ENCODE peak calls at places on chromosomes 7 and 10, in six cellular contexts. One of them, this sample, is unnamed.

GRCh38 chr7:47416454-47417121 is 165.3 kb downstream of the TNS3 start:
- DNase-seq in thoracic aorta: no peak
- DNase-seq in bronchial epithelial cell: no peak
- DNase-seq in GM20000: no peak
- DNase-seq in heart left ventricle: no peak
- DNase-seq in hepatocyte: no peak
- DNase-seq in this sample: no peak

GRCh38 chr7:39741942-39742623 is 118.7 kb downstream of the RALA start:
- DNase-seq in hepatocyte: peak
- DNase-seq in heart left ventricle: no peak
- DNase-seq in thoracic aorta: no peak
- DNase-seq in bronchial epithelial cell: peak
- DNase-seq in GM20000: no peak
- DNase-seq in this sample: peak

GRCh38 chr10:73771722-73772279 is 10.0 kb upstream of the CHCHD1 start:
- DNase-seq in hepatocyte: peak
- DNase-seq in bronchial epithelial cell: peak
- DNase-seq in GM20000: peak
- DNase-seq in heart left ventricle: peak
- DNase-seq in thoracic aorta: no peak
- DNase-seq in this sample: no peak

GRCh38 chr7:47502240-47502877 is 79.6 kb downstream of the TNS3 start:
- DNase-seq in bronchial epithelial cell: no peak
- DNase-seq in thoracic aorta: no peak
- DNase-seq in GM20000: no peak
- DNase-seq in heart left ventricle: no peak
- DNase-seq in hepatocyte: no peak
- DNase-seq in this sample: no peak

GRCh38 chr10:90969947-90970673 is 49.2 kb upstream of the ANKRD1 start:
- DNase-seq in GM20000: no peak
- DNase-seq in thoracic aorta: no peak
- DNase-seq in bronchial epithelial cell: peak
- DNase-seq in hepatocyte: no peak
- DNase-seq in heart left ventricle: no peak
- DNase-seq in this sample: peak

GRCh38 chr7:44244282-44244681 is 43.5 kb downstream of the YKT6 start:
- DNase-seq in thoracic aorta: no peak
- DNase-seq in bronchial epithelial cell: no peak
- DNase-seq in GM20000: peak
- DNase-seq in hepatocyte: no peak
- DNase-seq in heart left ventricle: no peak
- DNase-seq in this sample: peak

GRCh38 chr10:44056206-44056605 is 328.7 kb downstream of the CXCL12 start:
- DNase-seq in thoracic aorta: no peak
- DNase-seq in hepatocyte: no peak
- DNase-seq in heart left ventricle: peak
- DNase-seq in GM20000: no peak
- DNase-seq in bronchial epithelial cell: no peak
- DNase-seq in this sample: no peak

GRCh38 chr10:99958287-99958686 is 51.5 kb downstream of the DNMBP start:
- DNase-seq in GM20000: no peak
- DNase-seq in heart left ventricle: no peak
- DNase-seq in hepatocyte: no peak
- DNase-seq in thoracic aorta: no peak
- DNase-seq in bronchial epithelial cell: no peak
- DNase-seq in this sample: no peak

GRCh38 chr7:132087421-132087820 is 488.8 kb downstream of the PLXNA4 start:
- DNase-seq in GM20000: no peak
- DNase-seq in heart left ventricle: no peak
- DNase-seq in bronchial epithelial cell: no peak
- DNase-seq in thoracic aorta: no peak
- DNase-seq in hepatocyte: no peak
- DNase-seq in this sample: no peak

GRCh38 chr7:130988443-130988842 is 254.4 kb upstream of the KLF14 start:
- DNase-seq in hepatocyte: no peak
- DNase-seq in GM20000: no peak
- DNase-seq in bronchial epithelial cell: no peak
- DNase-seq in heart left ventricle: no peak
- DNase-seq in thoracic aorta: no peak
- DNase-seq in this sample: no peak

GRCh38 chr10:17001297-17001744 is 128.3 kb downstream of the CUBN start:
- DNase-seq in thoracic aorta: no peak
- DNase-seq in heart left ventricle: no peak
- DNase-seq in bronchial epithelial cell: peak
- DNase-seq in hepatocyte: no peak
- DNase-seq in GM20000: no peak
- DNase-seq in this sample: no peak

GRCh38 chr7:111192614-111193053 is 101.7 kb downstream of the LRRN3 start:
- DNase-seq in thoracic aorta: no peak
- DNase-seq in bronchial epithelial cell: no peak
- DNase-seq in GM20000: no peak
- DNase-seq in heart left ventricle: no peak
- DNase-seq in hepatocyte: no peak
- DNase-seq in this sample: no peak

DNA sequence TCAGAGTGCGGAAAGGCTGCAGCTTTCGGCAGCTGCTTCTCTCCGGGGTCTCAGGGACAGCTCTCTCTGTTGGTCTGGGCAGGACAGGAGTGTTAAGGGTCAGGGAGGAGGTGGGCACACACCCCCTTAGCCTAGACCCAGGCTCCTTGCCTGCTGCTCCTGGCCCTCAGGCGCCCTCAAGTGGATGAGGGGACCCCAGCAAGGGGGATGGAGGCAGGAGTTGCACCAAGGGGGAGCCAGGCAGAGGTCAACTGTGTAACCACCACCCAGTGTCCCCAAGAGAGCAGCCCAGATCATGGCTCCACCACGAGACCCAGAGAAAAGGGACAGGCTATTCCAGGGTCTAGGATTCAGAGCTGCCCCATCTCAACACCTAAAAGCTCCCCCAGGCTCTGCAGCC is 26.9 kb downstream of the SPOCK2 start:
- DNase-seq in thoracic aorta: no peak
- DNase-seq in heart left ventricle: no peak
- DNase-seq in GM20000: peak
- DNase-seq in hepatocyte: no peak
- DNase-seq in bronchial epithelial cell: no peak
- DNase-seq in this sample: no peak
- TF ChIP-seq CTCF in thoracic aorta: no peak
- TF ChIP-seq CTCF in heart left ventricle: no peak
- TF ChIP-seq CTCF in GM20000: peak
- TF ChIP-seq CTCF in hepatocyte: no peak
- TF ChIP-seq CTCF in bronchial epithelial cell: peak
- TF ChIP-seq CTCF in this sample: peak

GRCh38 chr10:126520918-126521317 is 132.6 kb upstream of the ADAM12 start:
- DNase-seq in hepatocyte: no peak
- DNase-seq in heart left ventricle: no peak
- DNase-seq in bronchial epithelial cell: no peak
- DNase-seq in thoracic aorta: no peak
- DNase-seq in GM20000: no peak
- DNase-seq in this sample: no peak
- TF ChIP-seq CTCF in hepatocyte: no peak
- TF ChIP-seq CTCF in heart left ventricle: no peak
- TF ChIP-seq CTCF in bronchial epithelial cell: no peak
- TF ChIP-seq CTCF in thoracic aorta: no peak
- TF ChIP-seq CTCF in GM20000: no peak
- TF ChIP-seq CTCF in this sample: peak

GRCh38 chr7:13276977-13277376 is 589.5 kb downstream of the ARL4A start:
- DNase-seq in heart left ventricle: no peak
- DNase-seq in thoracic aorta: no peak
- DNase-seq in hepatocyte: no peak
- DNase-seq in GM20000: no peak
- DNase-seq in bronchial epithelial cell: no peak
- DNase-seq in this sample: no peak
- TF ChIP-seq CTCF in heart left ventricle: no peak
- TF ChIP-seq CTCF in thoracic aorta: no peak
- TF ChIP-seq CTCF in hepatocyte: peak
- TF ChIP-seq CTCF in GM20000: no peak
- TF ChIP-seq CTCF in bronchial epithelial cell: no peak
- TF ChIP-seq CTCF in this sample: peak

GRCh38 chr10:5658871-5659618 is 7.3 kb downstream of the ASB13 start:
- DNase-seq in hepatocyte: peak
- DNase-seq in thoracic aorta: no peak
- DNase-seq in GM20000: no peak
- DNase-seq in heart left ventricle: peak
- DNase-seq in bronchial epithelial cell: no peak
- DNase-seq in this sample: no peak

GRCh38 chr10:5654218-5654755 is 12.1 kb downstream of the ASB13 start:
- DNase-seq in bronchial epithelial cell: no peak
- DNase-seq in GM20000: no peak
- DNase-seq in thoracic aorta: no peak
- DNase-seq in hepatocyte: no peak
- DNase-seq in heart left ventricle: no peak
- DNase-seq in this sample: no peak

GRCh38 chr10:5659702-5660528 is 6.5 kb downstream of the ASB13 start:
- DNase-seq in bronchial epithelial cell: peak
- DNase-seq in heart left ventricle: peak
- DNase-seq in hepatocyte: peak
- DNase-seq in thoracic aorta: peak
- DNase-seq in GM20000: peak
- DNase-seq in this sample: peak

GRCh38 chr10:5655003-5655600 is 11.3 kb downstream of the ASB13 start:
- DNase-seq in hepatocyte: no peak
- DNase-seq in thoracic aorta: no peak
- DNase-seq in bronchial epithelial cell: no peak
- DNase-seq in heart left ventricle: no peak
- DNase-seq in GM20000: no peak
- DNase-seq in this sample: no peak

GRCh38 chr10:5656737-5657579 is 9.4 kb downstream of the ASB13 start:
- DNase-seq in hepatocyte: no peak
- DNase-seq in bronchial epithelial cell: no peak
- DNase-seq in heart left ventricle: no peak
- DNase-seq in thoracic aorta: no peak
- DNase-seq in GM20000: no peak
- DNase-seq in this sample: no peak
- TF ChIP-seq CTCF in hepatocyte: no peak
- TF ChIP-seq CTCF in bronchial epithelial cell: no peak
- TF ChIP-seq CTCF in heart left ventricle: no peak
- TF ChIP-seq CTCF in thoracic aorta: no peak
- TF ChIP-seq CTCF in GM20000: no peak
- TF ChIP-seq CTCF in this sample: no peak

GRCh38 chr10:49296826-49297225 is 2.1 kb upstream of the C10orf71 start:
- DNase-seq in hepatocyte: no peak
- DNase-seq in GM20000: no peak
- DNase-seq in heart left ventricle: no peak
- DNase-seq in thoracic aorta: no peak
- DNase-seq in bronchial epithelial cell: no peak
- DNase-seq in this sample: no peak
- TF ChIP-seq CTCF in hepatocyte: no peak
- TF ChIP-seq CTCF in GM20000: no peak
- TF ChIP-seq CTCF in heart left ventricle: no peak
- TF ChIP-seq CTCF in thoracic aorta: no peak
- TF ChIP-seq CTCF in bronchial epithelial cell: no peak
- TF ChIP-seq CTCF in this sample: no peak

DNA sequence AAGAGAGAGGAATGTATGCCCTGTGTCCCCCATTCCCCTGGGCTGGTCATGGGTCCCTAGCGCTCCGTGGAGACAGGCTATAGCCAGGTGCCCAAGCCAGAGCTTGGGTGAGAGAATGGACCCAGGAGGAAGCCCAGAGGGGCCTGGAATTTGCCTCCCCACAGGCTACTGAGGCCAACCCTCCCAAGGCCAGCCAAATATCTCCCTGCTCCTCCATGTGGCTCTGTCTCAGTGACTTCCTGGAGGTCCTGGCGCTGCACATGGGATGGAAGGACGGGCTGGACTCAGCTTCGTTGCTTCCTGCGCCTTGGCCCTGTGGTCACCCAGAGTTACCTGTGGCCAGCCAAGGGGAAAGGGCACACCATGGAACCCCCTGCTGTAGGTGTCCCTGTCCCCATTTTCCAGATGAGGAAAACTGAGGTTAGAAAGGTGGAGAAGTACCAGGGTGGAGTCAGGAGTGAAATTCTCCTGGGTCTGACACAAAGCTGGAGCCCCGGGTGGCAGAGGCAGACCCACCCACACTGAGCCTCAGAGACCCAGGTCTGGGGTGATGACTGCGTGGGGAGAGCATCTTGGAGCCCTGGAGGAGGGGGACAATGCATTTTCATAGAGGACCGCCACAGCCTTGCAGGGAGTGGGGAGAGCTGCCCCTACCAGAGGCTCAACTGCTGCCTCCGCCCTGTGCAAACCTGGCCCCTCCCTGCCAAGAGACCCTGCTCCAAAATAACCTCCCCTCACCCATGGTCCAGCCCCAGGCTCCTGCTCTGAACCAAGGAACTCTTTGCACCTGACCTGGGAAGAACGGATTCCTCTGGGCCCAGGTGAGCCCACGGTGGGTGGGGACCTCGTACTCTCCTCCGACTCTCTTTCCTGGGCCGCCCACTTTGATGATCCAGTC is 42.6 kb downstream of the TMEM270 start:
- DNase-seq in hepatocyte: no peak
- DNase-seq in heart left ventricle: no peak
- DNase-seq in bronchial epithelial cell: no peak
- DNase-seq in thoracic aorta: no peak
- DNase-seq in GM20000: no peak
- DNase-seq in this sample: no peak
- TF ChIP-seq CTCF in hepatocyte: no peak
- TF ChIP-seq CTCF in heart left ventricle: no peak
- TF ChIP-seq CTCF in bronchial epithelial cell: no peak
- TF ChIP-seq CTCF in thoracic aorta: no peak
- TF ChIP-seq CTCF in GM20000: no peak
- TF ChIP-seq CTCF in this sample: no peak